ENCODE peak calls at places on chromosome 1, in five cellular contexts. P is GM23338, M is hepatocyte, Z is fibroblast of lung, F is mammary epithelial cell. Q is an unnamed sample. For H3K4me1, the result is how much of the 10 kb centered on the place peaks cover.

GRCh38 chr1:210366767-210367166 is 38.1 kb downstream of the HHAT start:
- DNase-seq in F (peak), M (peak), P (peak), Z (no peak), Q (peak)

GRCh38 chr1:99766378-99766800 is at the start of gene FRRS1:
- DNase-seq in P (peak), Z (peak), F (peak), M (peak), Q (peak)

GRCh38 chr1:200474633-200475032 is 64.8 kb upstream of the ZNF281 start:
- DNase-seq in F (no peak), P (no peak), M (no peak), Z (no peak), Q (no peak)

GRCh38 chr1:67532452-67533216 is 102.4 kb upstream of the SERBP1 start:
- DNase-seq in F (peak), Z (peak), M (peak), P (peak), Q (peak)

GRCh38 chr1:214882621-214883020 is 199.9 kb upstream of the KCNK2 start:
- DNase-seq in M (no peak), P (no peak), F (no peak), Z (no peak), Q (no peak)

GRCh38 chr1:12345350-12346217 is 115.8 kb downstream of the VPS13D start:
- DNase-seq in P (no peak), Z (no peak), M (no peak), F (no peak), Q (no peak)

GRCh38 chr1:237287876-237288517 is 246.0 kb downstream of the RYR2 start:
- DNase-seq in P (peak), Z (no peak), M (peak), F (no peak), Q (no peak)

GRCh38 chr1:84619383-84620093 is 45.3 kb upstream of the CTBS start:
- DNase-seq in Z (peak), M (peak), P (no peak), F (peak), Q (peak)

GRCh38 chr1:215636258-215636965 is 69.3 kb downstream of the KCTD3 start:
- DNase-seq in Z (peak), P (no peak), F (no peak), M (peak), Q (no peak)

GRCh38 chr1:7705048-7705907 is 65.8 kb upstream of the VAMP3 start:
- DNase-seq in M (peak), Z (no peak), F (peak), P (peak), Q (no peak)

GRCh38 chr1:23369335-23370013 is at the start of gene ZNF436:
- DNase-seq in P (peak), F (peak), M (peak), Z (peak), Q (peak)
- H3K4me1 ChIP-seq in P (under half), F (under half), M (under half), Z (under half), Q (under half)

DNA sequence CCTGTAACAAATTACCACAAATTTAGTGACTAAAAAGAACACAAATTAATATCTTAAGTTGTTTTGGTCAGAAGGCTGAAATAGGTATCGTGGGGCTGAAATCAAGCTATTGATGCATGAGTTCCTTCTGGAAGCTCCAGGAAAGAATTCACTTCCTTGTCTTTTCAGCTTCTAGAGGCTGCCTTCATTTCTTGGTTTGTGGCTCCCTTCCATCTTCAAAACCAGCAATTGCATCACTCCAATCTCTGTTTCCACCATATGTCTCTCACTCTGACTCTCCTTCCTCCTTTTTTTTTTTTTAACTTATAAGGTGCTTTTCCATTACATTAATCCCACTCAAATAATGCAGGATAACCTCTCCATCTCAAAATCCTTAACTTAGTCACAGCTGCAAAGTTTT is 78.4 kb downstream of the OLFM3 start:
- DNase-seq in P (no peak), M (no peak), Z (no peak), F (no peak), Q (no peak)
- H2AFZ ChIP-seq in P (no peak), M (no peak), Z (no peak), F (no peak), Q (no peak)

GRCh38 chr1:18647681-18648214 is 17.1 kb downstream of the PAX7 start:
- DNase-seq in Z (no peak), P (no peak), F (no peak), M (no peak), Q (no peak)
- TF ChIP-seq EZH2 in Z (no peak), P (peak), F (peak), M (no peak), Q (no peak)

DNA sequence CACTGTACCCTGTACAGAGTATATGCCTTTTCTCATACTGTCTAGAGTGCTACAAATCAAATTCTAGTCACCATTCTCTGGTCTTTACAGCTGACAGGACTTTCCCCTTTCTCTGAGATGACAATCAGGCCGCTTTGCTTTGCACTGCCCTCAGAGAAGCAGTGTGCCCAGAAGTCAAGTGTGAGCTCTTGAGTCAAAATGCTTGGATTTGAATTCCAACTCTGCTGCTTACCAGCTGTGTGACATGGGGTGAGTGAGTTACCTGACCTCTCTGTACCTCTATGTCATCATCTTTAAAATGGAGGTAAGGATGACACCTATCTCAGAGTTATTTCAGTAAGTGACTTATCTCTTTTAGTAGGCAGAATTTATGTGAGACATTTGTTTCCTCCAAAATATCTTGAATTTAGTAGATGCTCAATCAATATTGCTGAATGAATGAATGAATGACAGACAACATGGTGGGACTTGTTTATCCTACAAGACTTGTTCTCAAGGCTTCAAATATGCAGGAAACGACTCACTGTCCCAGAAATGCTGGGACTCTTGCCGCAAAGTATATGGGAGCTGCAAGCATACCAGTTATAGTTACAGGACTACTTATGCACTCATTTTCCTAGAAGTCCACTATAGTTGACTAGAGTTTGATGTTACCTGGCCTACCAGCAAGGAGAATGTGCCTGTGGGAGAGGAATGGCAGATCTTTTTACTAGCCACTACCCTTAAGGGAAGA is 38.0 kb upstream of the A3GALT2 start:
- DNase-seq in M (no peak), Z (no peak), F (no peak), P (no peak), Q (no peak)
- H3K4me1 ChIP-seq in M (under half), Z (under half), F (under half), P (under half), Q (under half)

GRCh38 chr1:220878223-220879081 is 791 bp upstream of the HLX start:
- DNase-seq in P (peak), M (no peak), Z (peak), F (no peak), Q (no peak)
- H2AFZ ChIP-seq in P (peak), M (peak), Z (peak), F (peak), Q (peak)

DNA sequence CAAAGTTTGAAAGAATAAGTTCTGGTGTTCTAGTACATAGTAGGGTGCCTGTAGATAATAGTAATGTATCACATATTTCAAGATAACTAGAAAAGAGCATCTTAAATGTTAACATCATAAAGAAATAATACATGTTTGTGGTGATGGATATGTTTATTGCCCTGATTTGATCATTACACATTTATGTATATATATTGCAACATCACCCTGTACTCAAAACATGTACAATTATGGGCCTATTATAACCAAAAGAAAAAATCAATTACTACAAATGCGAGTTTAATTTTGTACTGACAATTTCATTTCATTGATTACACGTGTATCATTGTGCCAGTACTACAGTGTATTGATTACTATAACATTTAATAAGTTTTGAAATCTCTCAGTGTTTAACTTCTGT is 609.2 kb upstream of the BRINP3 start:
- DNase-seq in M (no peak), P (no peak), F (no peak), Z (no peak), Q (no peak)
- TF ChIP-seq EZH2 in M (no peak), P (no peak), F (no peak), Z (no peak), Q (no peak)

DNA sequence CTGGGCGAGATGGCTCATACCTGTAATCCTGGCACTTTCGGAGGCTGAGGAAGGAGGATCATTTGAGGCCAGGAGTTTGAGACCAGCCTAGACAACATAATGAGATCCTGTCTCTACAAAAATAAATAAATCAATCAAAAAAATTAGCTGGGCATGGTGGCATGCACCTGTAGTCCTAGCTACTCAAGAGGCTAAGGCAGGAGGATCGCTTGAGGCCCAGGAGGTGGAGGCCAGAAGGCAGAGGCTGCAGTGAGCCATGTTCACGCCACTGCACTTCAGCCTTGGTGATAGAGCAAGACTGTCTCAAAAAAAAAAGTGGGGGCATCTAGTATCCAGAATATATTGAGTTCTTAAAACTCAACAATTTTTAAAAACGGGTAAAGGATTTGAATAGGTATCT is 6.0 kb downstream of the TUT4 start:
- DNase-seq in M (no peak), Z (no peak), P (no peak), F (no peak), Q (no peak)
- H3K4me1 ChIP-seq in M (under half), Z (under half), P (under half), F (under half), Q (under half)

GRCh38 chr1:164087893-164088292 is 471.1 kb upstream of the PBX1 start:
- DNase-seq in P (no peak), M (no peak), Z (no peak), F (no peak), Q (no peak)
- H2AFZ ChIP-seq in P (peak), M (no peak), Z (peak), F (no peak), Q (peak)

GRCh38 chr1:201905234-201905890 is 16.7 kb downstream of the SHISA4 start:
- DNase-seq in F (no peak), P (no peak), M (no peak), Z (no peak), Q (no peak)

GRCh38 chr1:201904579-201904978 is 15.9 kb downstream of the SHISA4 start:
- DNase-seq in F (peak), P (peak), Z (peak), M (peak), Q (no peak)

GRCh38 chr1:201911827-201912571 is 23.3 kb downstream of the SHISA4 start:
- DNase-seq in M (no peak), F (no peak), P (no peak), Z (no peak), Q (no peak)

GRCh38 chr1:201906336-201906735 is 17.6 kb downstream of the SHISA4 start:
- DNase-seq in F (no peak), Z (no peak), P (no peak), M (no peak), Q (no peak)

DNA sequence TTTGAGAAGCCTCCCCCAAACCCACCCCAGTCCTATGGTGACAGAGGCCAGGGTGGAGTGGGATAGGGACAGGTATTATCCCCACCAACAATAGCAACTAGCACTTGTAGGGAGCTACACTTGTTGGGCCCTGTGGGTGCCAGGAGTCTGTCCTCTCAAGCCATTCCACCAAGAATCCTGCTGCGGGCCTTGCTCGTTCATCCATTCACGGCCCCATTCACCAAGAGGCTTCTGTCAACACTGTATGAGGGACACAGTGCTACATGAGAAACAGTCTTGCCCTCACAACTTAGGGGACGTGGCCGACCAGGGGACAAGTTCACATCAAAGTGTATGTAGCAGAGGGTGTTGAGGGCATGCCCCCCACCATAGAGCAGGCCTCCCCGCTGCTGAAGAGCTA is 18.9 kb downstream of the SHISA4 start:
- DNase-seq in P (no peak), Z (no peak), M (no peak), F (no peak), Q (no peak)
- TF ChIP-seq EZH2 in P (no peak), Z (no peak), M (no peak), F (no peak), Q (no peak)

DNA sequence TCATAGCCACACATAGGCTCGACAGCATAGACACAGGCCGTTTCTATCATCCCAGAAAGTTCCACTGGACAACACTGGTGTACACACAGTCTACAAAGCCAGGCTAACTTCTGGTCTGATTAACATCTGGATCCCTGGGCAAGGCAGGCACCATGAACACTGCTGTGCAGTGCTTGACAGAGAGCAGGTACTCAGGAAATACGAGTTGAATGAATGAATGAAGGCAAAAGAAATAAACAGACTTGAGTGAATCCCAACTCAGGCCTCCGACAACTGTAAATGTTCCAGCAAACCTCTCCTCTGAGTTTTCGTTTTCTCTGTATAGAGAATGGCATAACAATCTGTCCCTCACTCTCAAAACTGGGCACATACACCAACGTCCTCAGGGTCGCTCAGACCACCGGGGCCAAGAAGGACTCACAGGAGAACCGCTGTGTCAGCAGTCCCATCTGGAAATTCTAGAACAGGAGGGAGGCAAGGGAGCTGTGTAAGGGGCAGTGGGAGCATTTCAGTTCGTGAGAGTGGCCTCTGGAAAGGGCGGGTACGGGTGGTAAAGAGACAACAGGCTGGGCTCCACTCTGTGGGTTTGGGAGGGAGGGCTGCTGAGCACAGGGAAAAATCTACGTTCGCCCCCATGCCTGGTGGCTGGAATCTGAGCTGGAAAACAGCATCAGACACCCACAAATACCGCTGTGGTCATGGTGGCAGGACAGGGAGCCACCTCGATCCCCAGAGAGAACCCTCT is 15.1 kb upstream of the ECE1 start:
- DNase-seq in P (no peak), M (no peak), Z (no peak), F (no peak), Q (no peak)
- H3K4me1 ChIP-seq in P (under half), M (half or more), Z (under half), F (half or more), Q (under half)

Q was measured in PC-9.